ENCODE peak calls at places on chromosomes 11 and 22, in nine cellular contexts. Q, I, C, B, T, X, N, P and G are unnamed samples.

GRCh38 chr11:35424157-35424945 is 5.0 kb upstream of the SLC1A2 start:
- DNase-seq in Q (no peak), I (no peak), C (no peak), B (no peak), T (no peak), X (no peak), N (peak), P (no peak), G (no peak)

GRCh38 chr11:67542971-67543370 is 19.7 kb upstream of the CABP2 start:
- DNase-seq in Q (no peak), I (no peak), C (no peak), B (no peak), T (no peak), X (no peak), N (no peak), P (no peak), G (no peak)

GRCh38 chr22:47165338-47165931 is 403.0 kb downstream of the TBC1D22A start:
- DNase-seq in Q (no peak), I (no peak), C (no peak), B (peak), T (peak), X (no peak), N (no peak), P (no peak), G (no peak)

GRCh38 chr11:48013269-48013901 is 33.0 kb downstream of the PTPRJ start:
- DNase-seq in Q (no peak), I (no peak), C (no peak), B (no peak), T (no peak), X (no peak), N (peak), P (no peak), G (peak)

GRCh38 chr22:37824674-37825641 is 1.8 kb downstream of the GALR3 start:
- DNase-seq in Q (no peak), I (no peak), C (no peak), B (no peak), T (peak), X (no peak), N (no peak), P (no peak), G (no peak)

GRCh38 chr11:8760896-8761295 is 78.3 kb downstream of the RPL27A start:
- DNase-seq in Q (no peak), I (peak), C (no peak), B (no peak), T (no peak), X (peak), N (peak), P (no peak), G (peak)

GRCh38 chr22:26554956-26555355 is 35.0 kb downstream of the TPST2 start:
- DNase-seq in Q (no peak), I (no peak), C (no peak), B (no peak), T (no peak), X (no peak), N (no peak), P (no peak), G (no peak)

GRCh38 chr11:77130763-77131513 is 2.9 kb downstream of the MYO7A start:
- DNase-seq in Q (no peak), I (peak), C (no peak), B (no peak), T (no peak), X (no peak), N (peak), P (no peak), G (peak)

GRCh38 chr11:79449040-79449439 is 8.2 kb upstream of the TENM4 start:
- DNase-seq in Q (no peak), I (no peak), C (no peak), B (no peak), T (no peak), X (no peak), N (no peak), P (no peak), G (no peak)

GRCh38 chr22:40928657-40929056 is 22.5 kb upstream of the RBX1 start:
- DNase-seq in Q (no peak), I (no peak), C (no peak), B (no peak), T (no peak), X (no peak), N (no peak), P (no peak), G (peak)

GRCh38 chr11:3849297-3849874 is 6.1 kb upstream of the STIM1 start:
- DNase-seq in Q (peak), I (peak), C (no peak), B (no peak), T (no peak), X (no peak), N (peak), P (no peak), G (no peak)

GRCh38 chr11:75454987-75455386 is 22.0 kb upstream of the KLHL35 start:
- DNase-seq in Q (no peak), I (no peak), C (no peak), B (no peak), T (no peak), X (no peak), N (no peak), P (no peak), G (no peak)

GRCh38 chr22:37331811-37332536 is 49.7 kb downstream of the CYTH4 start:
- DNase-seq in Q (no peak), I (no peak), C (no peak), B (no peak), T (no peak), X (no peak), N (peak), P (no peak), G (no peak)

GRCh38 chr11:64546600-64546999 is 44.4 kb upstream of the SLC22A12 start:
- DNase-seq in Q (no peak), I (no peak), C (no peak), B (no peak), T (no peak), X (no peak), N (no peak), P (no peak), G (no peak)

GRCh38 chr11:8247312-8247711 is 16.4 kb downstream of the LMO1 start:
- DNase-seq in Q (no peak), I (no peak), C (no peak), B (no peak), T (peak), X (no peak), N (no peak), P (no peak), G (no peak)

GRCh38 chr22:19896665-19897355 is 42.1 kb upstream of the GNB1L start:
- DNase-seq in Q (no peak), I (peak), C (no peak), B (no peak), T (no peak), X (no peak), N (no peak), P (no peak), G (no peak)

GRCh38 chr22:22916952-22917290 is 29.3 kb downstream of the IGLL5 start:
- DNase-seq in Q (no peak), I (no peak), C (no peak), B (no peak), T (no peak), X (no peak), N (no peak), P (no peak), G (no peak)

GRCh38 chr11:105344938-105345337 is 205.4 kb upstream of the CARD18 start:
- DNase-seq in Q (no peak), I (no peak), C (no peak), B (no peak), T (no peak), X (no peak), N (no peak), P (no peak), G (no peak)

GRCh38 chr22:20095521-20095920 is 15.5 kb downstream of the DGCR8 start:
- DNase-seq in Q (no peak), I (no peak), C (no peak), B (no peak), T (no peak), X (no peak), N (no peak), P (no peak), G (no peak)

GRCh38 chr22:36166518-36167220 is 6.1 kb upstream of the APOL3 start:
- DNase-seq in Q (no peak), I (no peak), C (no peak), B (no peak), T (no peak), X (no peak), N (no peak), P (no peak), G (no peak)

GRCh38 chr11:118918128-118918685 is 7.5 kb downstream of the BCL9L start:
- DNase-seq in Q (no peak), I (peak), C (no peak), B (peak), T (peak), X (no peak), N (peak), P (no peak), G (peak)

GRCh38 chr22:39129746-39130145 is 22.7 kb downstream of the CBX7 start:
- DNase-seq in Q (no peak), I (no peak), C (no peak), B (no peak), T (no peak), X (no peak), N (no peak), P (no peak), G (no peak)

GRCh38 chr11:118074785-118075184 is 2.1 kb upstream of the TMPRSS4 start:
- DNase-seq in Q (no peak), I (no peak), C (no peak), B (no peak), T (no peak), X (no peak), N (no peak), P (no peak), G (no peak)

GRCh38 chr11:108115495-108116140 is 5.7 kb upstream of the ACAT1 start:
- DNase-seq in Q (no peak), I (peak), C (peak), B (peak), T (peak), X (peak), N (peak), P (no peak), G (peak)

GRCh38 chr11:61201476-61201875 is 1.8 kb upstream of the PGA3 start:
- DNase-seq in Q (no peak), I (no peak), C (no peak), B (no peak), T (no peak), X (no peak), N (no peak), P (no peak), G (no peak)

GRCh38 chr22:50047346-50047745 is 10.8 kb downstream of the TTLL8 start:
- DNase-seq in Q (no peak), I (no peak), C (no peak), B (no peak), T (no peak), X (no peak), N (no peak), P (no peak), G (no peak)

GRCh38 chr11:70641366-70641765 is 243.0 kb downstream of the CTTN start:
- DNase-seq in Q (peak), I (no peak), C (no peak), B (no peak), T (peak), X (no peak), N (no peak), P (no peak), G (no peak)